ENCODE peak calls at places on chromosome 13, in eight cellular contexts. C, U, L, O, V, Y, R and W are unnamed samples.

GRCh38 chr13:57878291-57878690 is 246.7 kb downstream of the PCDH17 start:
- DNase-seq in O (no peak), U (no peak), R (no peak), V (no peak), Y (no peak), C (no peak), L (no peak), W (no peak)

GRCh38 chr13:101425156-101425471 is 8.8 kb upstream of the NALCN start:
- DNase-seq in C (no peak), R (no peak), L (no peak), Y (no peak), U (no peak), O (no peak), V (no peak), W (no peak)

GRCh38 chr13:48561461-48562224 is 28.8 kb upstream of the RCBTB2 start:
- DNase-seq in Y (no peak), C (no peak), V (no peak), R (no peak), L (no peak), U (no peak), O (no peak), W (no peak)

GRCh38 chr13:79149210-79149609 is 256.8 kb downstream of the RBM26 start:
- DNase-seq in L (no peak), C (no peak), Y (no peak), U (no peak), R (no peak), V (no peak), O (no peak), W (no peak)

GRCh38 chr13:107650081-107650701 is 565.1 kb downstream of the LIG4 start:
- DNase-seq in L (no peak), U (peak), O (peak), V (no peak), C (peak), R (no peak), Y (no peak), W (no peak)

GRCh38 chr13:26561636-26562537 is 4.4 kb downstream of the WASF3 start:
- DNase-seq in R (no peak), U (no peak), L (no peak), V (no peak), Y (no peak), C (no peak), O (no peak), W (no peak)

GRCh38 chr13:54415753-54416366 is 1387.2 kb downstream of the OLFM4 start:
- DNase-seq in C (no peak), V (no peak), Y (no peak), O (no peak), U (no peak), L (no peak), R (no peak), W (no peak)

GRCh38 chr13:24865158-24865557 is 101.2 kb downstream of the RNF17 start:
- DNase-seq in C (no peak), R (no peak), O (no peak), U (no peak), Y (no peak), V (no peak), L (no peak), W (no peak)

GRCh38 chr13:20780318-20780717 is 6.6 kb upstream of the EEF1AKMT1 start:
- DNase-seq in R (no peak), V (no peak), U (no peak), Y (no peak), O (no peak), L (no peak), C (no peak), W (no peak)

GRCh38 chr13:22040810-22041364 is 370.0 kb downstream of the FGF9 start:
- DNase-seq in O (no peak), U (no peak), Y (no peak), R (no peak), C (no peak), L (no peak), V (peak), W (no peak)
- H3K4me3 ChIP-seq in O (peak), U (no peak), Y (no peak), R (no peak), C (no peak), L (no peak), V (no peak), W (no peak)

GRCh38 chr13:23427342-23428182 is 5.9 kb downstream of the SACS start:
- DNase-seq in C (peak), U (no peak), L (peak), V (peak), R (no peak), Y (peak), O (no peak), W (peak)
- TF ChIP-seq POLR2A in C (no peak), U (no peak), L (no peak), V (no peak), R (no peak), Y (no peak), O (no peak), W (no peak)

DNA sequence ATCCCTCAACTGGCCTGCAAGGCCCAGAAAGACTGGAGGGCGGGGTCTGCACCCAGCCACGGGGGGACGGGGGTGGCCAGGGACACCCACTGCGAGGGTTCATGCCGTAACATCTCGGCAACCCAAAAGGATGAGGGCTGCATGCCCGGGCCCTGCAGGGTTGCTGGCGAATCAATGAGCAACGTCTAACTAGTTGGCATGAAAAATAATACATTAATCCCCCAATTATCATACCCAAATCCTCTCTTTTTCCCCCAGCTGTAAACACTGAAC is 232.2 kb downstream of the TUBA3C start:
- DNase-seq in U (no peak), V (no peak), O (no peak), L (no peak), C (no peak), R (no peak), Y (no peak), W (no peak)
- TF ChIP-seq POLR2AphosphoS5 in U (no peak), V (no peak), O (no peak), L (no peak), C (no peak), R (no peak), Y (no peak), W (no peak)

GRCh38 chr13:53198699-53199098 is 170.1 kb downstream of the OLFM4 start:
- DNase-seq in L (no peak), U (no peak), Y (no peak), C (no peak), R (no peak), V (peak), O (no peak), W (no peak)
- H3K4me3 ChIP-seq in L (no peak), U (no peak), Y (no peak), C (no peak), R (no peak), V (no peak), O (no peak), W (no peak)

GRCh38 chr13:113820813-113821651 is 42.8 kb downstream of the GAS6 start:
- DNase-seq in U (no peak), Y (peak), R (peak), O (peak), L (peak), V (peak), C (no peak), W (peak)
- TF ChIP-seq POLR2A in U (no peak), Y (no peak), R (no peak), O (no peak), L (no peak), V (no peak), C (no peak), W (no peak)

GRCh38 chr13:43963726-43964125 is 84.0 kb downstream of the LACC1 start:
- DNase-seq in Y (no peak), C (no peak), R (no peak), V (peak), U (peak), O (no peak), L (no peak), W (no peak)

GRCh38 chr13:43964698-43965097 is 85.0 kb downstream of the LACC1 start:
- DNase-seq in V (peak), R (no peak), U (no peak), L (no peak), O (no peak), C (no peak), Y (no peak), W (no peak)

GRCh38 chr13:43965446-43965845 is 85.7 kb downstream of the LACC1 start:
- DNase-seq in R (no peak), C (no peak), O (no peak), U (no peak), V (peak), Y (no peak), L (no peak), W (no peak)

GRCh38 chr13:43959291-43959690 is 79.6 kb downstream of the LACC1 start:
- DNase-seq in Y (no peak), V (no peak), O (no peak), L (no peak), C (no peak), R (no peak), U (no peak), W (no peak)

DNA sequence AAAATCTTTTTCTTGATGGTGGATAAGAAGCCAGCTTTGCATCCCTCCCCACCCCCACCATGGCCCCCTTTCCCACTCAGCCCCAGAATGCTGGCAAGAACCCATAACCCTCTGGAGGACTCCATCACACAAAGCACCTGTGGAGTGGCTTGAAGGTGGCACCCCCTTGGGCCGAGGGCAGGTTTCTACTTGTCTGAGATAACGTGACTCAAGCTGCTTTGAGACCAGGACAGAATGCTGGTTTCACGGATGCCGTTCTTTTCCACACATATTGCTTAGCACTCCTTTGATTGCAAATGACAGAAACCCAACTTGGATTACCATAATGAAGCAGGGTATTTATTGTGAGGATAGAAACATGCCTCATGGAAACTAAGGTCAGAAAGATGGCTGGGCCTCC is 82.2 kb downstream of the LACC1 start:
- DNase-seq in C (no peak), U (no peak), V (no peak), R (no peak), Y (no peak), O (no peak), L (no peak), W (no peak)
- TF ChIP-seq POLR2AphosphoS5 in C (no peak), U (no peak), V (no peak), R (no peak), Y (no peak), O (no peak), L (no peak), W (no peak)

DNA sequence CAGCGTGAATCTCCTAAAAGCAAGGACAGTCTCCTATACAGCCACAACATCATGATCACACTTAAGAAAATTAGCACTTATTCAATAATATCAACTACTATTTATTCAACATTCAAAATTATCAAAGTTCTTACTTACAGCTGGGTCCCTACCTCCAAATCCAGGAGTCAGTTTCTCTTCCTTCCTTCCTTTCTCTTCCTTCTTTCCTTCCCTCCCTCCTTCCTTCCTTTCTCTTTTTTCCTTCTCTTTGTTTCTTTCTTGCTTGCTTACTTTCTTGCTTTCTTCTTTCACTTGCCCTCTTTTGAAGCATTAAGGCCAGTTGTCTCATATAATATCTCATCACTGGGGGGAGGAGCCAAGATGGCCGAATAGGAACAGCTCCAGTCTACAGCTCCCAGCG is 107.6 kb downstream of the DCT start:
- DNase-seq in Y (no peak), C (no peak), L (no peak), O (no peak), U (no peak), R (no peak), V (no peak), W (no peak)
- H3K4me3 ChIP-seq in Y (no peak), C (no peak), L (no peak), O (no peak), U (no peak), R (no peak), V (no peak), W (no peak)